ENCODE peak calls at places on chromosomes 12 and 14, in seven cellular contexts. One of them, this sample, is unnamed.

GRCh38 chr12:97283297-97283696 is 179.3 kb upstream of the RMST start:
- DNase-seq in lower lobe of right lung: no peak
- DNase-seq in ovary: no peak
- DNase-seq in CD8-positive, alpha-beta T cell: no peak
- DNase-seq in A549: no peak
- DNase-seq in body of pancreas: no peak
- DNase-seq in upper lobe of left lung: no peak
- DNase-seq in this sample: no peak

GRCh38 chr12:125187780-125188741 is 122.8 kb downstream of the AACS start:
- DNase-seq in upper lobe of left lung: no peak
- DNase-seq in ovary: no peak
- DNase-seq in A549: no peak
- DNase-seq in body of pancreas: no peak
- DNase-seq in CD8-positive, alpha-beta T cell: no peak
- DNase-seq in lower lobe of right lung: no peak
- DNase-seq in this sample: no peak

GRCh38 chr14:92328664-92329255 is 5.8 kb downstream of the SLC24A4 start:
- DNase-seq in upper lobe of left lung: no peak
- DNase-seq in CD8-positive, alpha-beta T cell: no peak
- DNase-seq in ovary: no peak
- DNase-seq in lower lobe of right lung: no peak
- DNase-seq in body of pancreas: no peak
- DNase-seq in A549: no peak
- DNase-seq in this sample: no peak

GRCh38 chr12:99605-100004 is 33.0 kb downstream of the IQSEC3 start:
- DNase-seq in CD8-positive, alpha-beta T cell: no peak
- DNase-seq in A549: no peak
- DNase-seq in lower lobe of right lung: no peak
- DNase-seq in ovary: no peak
- DNase-seq in body of pancreas: no peak
- DNase-seq in upper lobe of left lung: no peak
- DNase-seq in this sample: no peak

GRCh38 chr12:29744365-29744764 is 39.4 kb downstream of the TMTC1 start:
- DNase-seq in A549: no peak
- DNase-seq in CD8-positive, alpha-beta T cell: no peak
- DNase-seq in ovary: no peak
- DNase-seq in body of pancreas: no peak
- DNase-seq in upper lobe of left lung: no peak
- DNase-seq in lower lobe of right lung: no peak
- DNase-seq in this sample: no peak

GRCh38 chr12:74185360-74185759 is 352.3 kb upstream of the ATXN7L3B start:
- DNase-seq in A549: no peak
- DNase-seq in upper lobe of left lung: no peak
- DNase-seq in lower lobe of right lung: no peak
- DNase-seq in body of pancreas: no peak
- DNase-seq in ovary: no peak
- DNase-seq in CD8-positive, alpha-beta T cell: no peak
- DNase-seq in this sample: no peak

GRCh38 chr12:27866382-27867101 is 86.5 kb upstream of the MANSC4 start:
- DNase-seq in body of pancreas: no peak
- DNase-seq in lower lobe of right lung: no peak
- DNase-seq in CD8-positive, alpha-beta T cell: no peak
- DNase-seq in ovary: no peak
- DNase-seq in A549: no peak
- DNase-seq in upper lobe of left lung: no peak
- DNase-seq in this sample: no peak

GRCh38 chr12:102436867-102437266 is 43.5 kb downstream of the IGF1 start:
- DNase-seq in lower lobe of right lung: no peak
- DNase-seq in ovary: no peak
- DNase-seq in A549: no peak
- DNase-seq in CD8-positive, alpha-beta T cell: no peak
- DNase-seq in body of pancreas: no peak
- DNase-seq in upper lobe of left lung: no peak
- DNase-seq in this sample: no peak

GRCh38 chr12:113612076-113612728 is 140.5 kb upstream of the LHX5 start:
- DNase-seq in CD8-positive, alpha-beta T cell: no peak
- DNase-seq in lower lobe of right lung: no peak
- DNase-seq in ovary: no peak
- DNase-seq in A549: no peak
- DNase-seq in body of pancreas: no peak
- DNase-seq in upper lobe of left lung: no peak
- DNase-seq in this sample: no peak

GRCh38 chr14:89921896-89922548 is 32.5 kb downstream of the EFCAB11 start:
- DNase-seq in CD8-positive, alpha-beta T cell: no peak
- DNase-seq in ovary: no peak
- DNase-seq in body of pancreas: no peak
- DNase-seq in A549: no peak
- DNase-seq in upper lobe of left lung: no peak
- DNase-seq in lower lobe of right lung: no peak
- DNase-seq in this sample: no peak

GRCh38 chr12:3160081-3160480 is 82.9 kb downstream of the TSPAN9 start:
- DNase-seq in lower lobe of right lung: no peak
- DNase-seq in body of pancreas: no peak
- DNase-seq in upper lobe of left lung: no peak
- DNase-seq in A549: no peak
- DNase-seq in ovary: no peak
- DNase-seq in CD8-positive, alpha-beta T cell: no peak
- DNase-seq in this sample: no peak

GRCh38 chr14:101731187-101732080 is 30.1 kb upstream of the PPP2R5C start:
- DNase-seq in A549: peak
- DNase-seq in CD8-positive, alpha-beta T cell: peak
- DNase-seq in upper lobe of left lung: peak
- DNase-seq in lower lobe of right lung: peak
- DNase-seq in ovary: no peak
- DNase-seq in body of pancreas: peak
- DNase-seq in this sample: no peak

GRCh38 chr14:67411820-67412421 is at the start of gene PLEK2:
- DNase-seq in body of pancreas: peak
- DNase-seq in CD8-positive, alpha-beta T cell: peak
- DNase-seq in lower lobe of right lung: peak
- DNase-seq in ovary: peak
- DNase-seq in upper lobe of left lung: peak
- DNase-seq in A549: peak
- DNase-seq in this sample: peak

GRCh38 chr14:33799705-33800269 is 151.1 kb downstream of the EGLN3 start:
- DNase-seq in upper lobe of left lung: no peak
- DNase-seq in body of pancreas: peak
- DNase-seq in lower lobe of right lung: peak
- DNase-seq in CD8-positive, alpha-beta T cell: no peak
- DNase-seq in ovary: peak
- DNase-seq in A549: no peak
- DNase-seq in this sample: peak
- H3K4me3 ChIP-seq in upper lobe of left lung: peak
- H3K4me3 ChIP-seq in body of pancreas: no peak
- H3K4me3 ChIP-seq in lower lobe of right lung: peak
- H3K4me3 ChIP-seq in CD8-positive, alpha-beta T cell: no peak
- H3K4me3 ChIP-seq in ovary: no peak
- H3K4me3 ChIP-seq in A549: no peak
- H3K4me3 ChIP-seq in this sample: no peak

DNA sequence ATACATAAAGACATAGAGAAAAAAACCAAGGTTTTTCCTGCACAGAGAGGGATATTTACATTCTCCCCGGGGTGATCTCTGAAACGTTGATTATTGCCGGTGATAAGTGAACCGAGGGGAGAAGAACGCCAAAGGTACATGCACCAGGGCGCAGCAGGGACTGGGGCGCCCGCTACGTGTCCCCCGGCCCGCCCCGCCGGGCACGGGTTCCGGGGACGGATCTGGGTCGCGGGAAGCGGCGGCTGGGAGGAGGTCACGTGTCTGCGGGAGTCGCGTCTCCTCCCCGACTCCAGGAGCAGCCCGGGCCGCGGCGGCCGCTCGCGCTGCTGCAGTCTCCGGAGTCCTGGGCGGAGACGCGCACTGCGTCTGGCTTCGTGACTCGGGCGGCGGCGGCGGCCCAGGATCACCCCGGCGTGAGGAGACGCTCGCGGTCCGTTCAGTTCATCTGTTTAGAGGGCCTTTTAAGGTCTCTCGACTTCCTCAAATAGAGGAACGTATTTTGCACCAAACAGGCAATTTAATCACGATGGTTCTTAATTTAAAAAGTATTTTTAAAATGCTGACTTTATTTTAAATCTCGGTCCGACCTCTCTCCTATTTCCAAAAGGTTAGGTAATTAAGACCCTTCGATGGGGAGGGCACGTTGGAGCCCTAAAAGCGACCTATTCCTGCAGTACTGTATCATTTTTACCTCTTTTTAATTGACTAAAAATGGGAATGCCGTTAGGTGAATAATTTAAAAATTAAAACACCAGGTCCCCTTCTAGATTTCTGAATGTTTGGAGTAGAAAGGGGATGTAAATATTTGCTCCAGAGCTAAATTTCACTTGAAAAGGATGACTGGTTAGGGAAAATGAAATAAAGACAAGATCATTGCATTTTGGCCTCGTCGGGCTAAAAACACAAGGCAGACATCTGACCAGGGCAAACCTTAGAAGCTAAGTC is 1.8 kb upstream of the BHLHE41 start:
- DNase-seq in ovary: peak
- DNase-seq in CD8-positive, alpha-beta T cell: no peak
- DNase-seq in body of pancreas: peak
- DNase-seq in lower lobe of right lung: peak
- DNase-seq in A549: peak
- DNase-seq in upper lobe of left lung: peak
- DNase-seq in this sample: peak
- TF ChIP-seq CTCF in ovary: no peak
- TF ChIP-seq CTCF in CD8-positive, alpha-beta T cell: no peak
- TF ChIP-seq CTCF in body of pancreas: no peak
- TF ChIP-seq CTCF in lower lobe of right lung: no peak
- TF ChIP-seq CTCF in A549: no peak
- TF ChIP-seq CTCF in upper lobe of left lung: no peak
- TF ChIP-seq CTCF in this sample: no peak

GRCh38 chr14:55333785-55334485 is 62.7 kb downstream of the FBXO34 start:
- DNase-seq in CD8-positive, alpha-beta T cell: no peak
- DNase-seq in A549: no peak
- DNase-seq in body of pancreas: no peak
- DNase-seq in upper lobe of left lung: no peak
- DNase-seq in ovary: no peak
- DNase-seq in lower lobe of right lung: no peak
- DNase-seq in this sample: no peak
- H3K4me3 ChIP-seq in CD8-positive, alpha-beta T cell: no peak
- H3K4me3 ChIP-seq in A549: no peak
- H3K4me3 ChIP-seq in body of pancreas: no peak
- H3K4me3 ChIP-seq in upper lobe of left lung: no peak
- H3K4me3 ChIP-seq in ovary: no peak
- H3K4me3 ChIP-seq in lower lobe of right lung: no peak
- H3K4me3 ChIP-seq in this sample: no peak

GRCh38 chr12:69985656-69986055 is 160.6 kb downstream of the MYRFL start:
- DNase-seq in ovary: no peak
- DNase-seq in lower lobe of right lung: no peak
- DNase-seq in A549: peak
- DNase-seq in upper lobe of left lung: no peak
- DNase-seq in CD8-positive, alpha-beta T cell: no peak
- DNase-seq in body of pancreas: no peak
- DNase-seq in this sample: no peak
- TF ChIP-seq CTCF in ovary: no peak
- TF ChIP-seq CTCF in lower lobe of right lung: peak
- TF ChIP-seq CTCF in A549: no peak
- TF ChIP-seq CTCF in upper lobe of left lung: no peak
- TF ChIP-seq CTCF in CD8-positive, alpha-beta T cell: no peak
- TF ChIP-seq CTCF in body of pancreas: no peak
- TF ChIP-seq CTCF in this sample: peak

This sample was measured in right lobe of liver.